ENCODE peak calls at places on chromosome 19, in six cellular contexts. H, B, S, D, V and F are unnamed samples.

GRCh38 chr19:31659897-31660210 is 310.6 kb upstream of the TSHZ3 start:
- DNase-seq in H (no peak), B (no peak), S (no peak), D (no peak), V (no peak), F (no peak)

GRCh38 chr19:327291-328024 is 17.1 kb downstream of the MIER2 start:
- DNase-seq in H (no peak), B (no peak), S (no peak), D (no peak), V (no peak), F (no peak)

GRCh38 chr19:1483067-1483978 is 4.3 kb upstream of the C19orf25 start:
- DNase-seq in H (no peak), B (no peak), S (no peak), D (no peak), V (no peak), F (no peak)

GRCh38 chr19:42281175-42282035 is 12.4 kb downstream of the CIC start:
- DNase-seq in H (peak; percentile 84), B (no peak), S (no peak), D (no peak), V (peak; percentile 72), F (peak; percentile 44)

GRCh38 chr19:9498183-9498902 is at the start of gene ZNF560:
- DNase-seq in H (no peak), B (no peak), S (no peak), D (no peak), V (no peak), F (no peak)

GRCh38 chr19:10292789-10293636 is 3.3 kb downstream of the ICAM5 start:
- DNase-seq in H (no peak), B (no peak), S (no peak), D (no peak), V (no peak), F (no peak)

GRCh38 chr19:3604987-3605343 is 1.7 kb downstream of the TBXA2R start:
- DNase-seq in H (no peak), B (no peak), S (peak; percentile 22), D (no peak), V (no peak), F (no peak)

GRCh38 chr19:4012092-4012974 is 4.8 kb downstream of the PIAS4 start:
- DNase-seq in H (no peak), B (no peak), S (no peak), D (no peak), V (no peak), F (no peak)

GRCh38 chr19:1893791-1894190 is 8.5 kb upstream of the ABHD17A start:
- DNase-seq in H (no peak), B (no peak), S (no peak), D (no peak), V (no peak), F (no peak)

GRCh38 chr19:2012941-2013682 is 2.4 kb downstream of the BTBD2 start:
- DNase-seq in H (no peak), B (no peak), S (no peak), D (no peak), V (no peak), F (no peak)

GRCh38 chr19:45468159-45468651 is 409 bp downstream of the FOSB start:
- DNase-seq in H (no peak), B (no peak), S (peak; percentile 50), D (no peak), V (no peak), F (peak; percentile 47)

GRCh38 chr19:8052464-8052859 is at the start of gene CCL25:
- DNase-seq in H (no peak), B (no peak), S (no peak), D (no peak), V (no peak), F (no peak)

GRCh38 chr19:46365561-46365960 is 18.7 kb downstream of the PPP5C start:
- DNase-seq in H (no peak), B (no peak), S (no peak), D (no peak), V (no peak), F (no peak)

GRCh38 chr19:47232422-47233211 is 1.6 kb upstream of the BBC3 start:
- DNase-seq in H (no peak), B (peak; percentile 77), S (no peak), D (no peak), V (peak; percentile 86), F (peak; percentile 80)

GRCh38 chr19:48051345-48052033 is 7.6 kb upstream of the CABP5 start:
- DNase-seq in H (no peak), B (no peak), S (no peak), D (no peak), V (no peak), F (no peak)

GRCh38 chr19:52527954-52528326 is 472 bp downstream of the ZNF808 start:
- DNase-seq in H (no peak), B (no peak), S (peak; percentile 23), D (no peak), V (no peak), F (peak; percentile 8)

GRCh38 chr19:34482380-34483250 is 1.1 kb downstream of the WTIP start:
- DNase-seq in H (no peak), B (no peak), S (no peak), D (no peak), V (peak; percentile 30), F (peak; percentile 27)

GRCh38 chr19:11181488-11181887 is 15.9 kb downstream of the KANK2 start:
- DNase-seq in H (no peak), B (no peak), S (no peak), D (no peak), V (no peak), F (no peak)

GRCh38 chr19:44657211-44657921 is 13.7 kb downstream of the PVR start:
- DNase-seq in H (no peak), B (peak; percentile 25), S (peak; percentile 64), D (no peak), V (peak; percentile 60), F (peak; percentile 65)

GRCh38 chr19:861756-862528 is 2.5 kb downstream of the CFD start:
- DNase-seq in H (no peak), B (no peak), S (peak; percentile 67), D (peak; percentile 91), V (no peak), F (peak; percentile 54)

GRCh38 chr19:2982983-2983350 is 5.6 kb downstream of the TLE6 start:
- DNase-seq in H (peak; percentile 81), B (peak; percentile 47), S (peak; percentile 77), D (no peak), V (peak; percentile 93), F (peak; percentile 90)

GRCh38 chr19:18278521-18279265 is 2.7 kb downstream of the JUND start:
- DNase-seq in H (no peak), B (peak; percentile 40), S (no peak), D (no peak), V (peak; percentile 14), F (no peak)
- TF ChIP-seq CTCF in H (no peak), B (peak; percentile 76), S (no peak), D (peak; percentile 57), V (no peak), F (no peak)

GRCh38 chr19:13718733-13719132 is 45.6 kb upstream of the MRI1 start:
- DNase-seq in H (no peak), B (no peak), S (no peak), D (peak; percentile 29), V (no peak), F (peak; percentile 52)
- TF ChIP-seq CTCF in H (no peak), B (peak; percentile 45), S (no peak), D (peak; percentile 42), V (peak; percentile 2), F (peak; percentile 59)

DNA sequence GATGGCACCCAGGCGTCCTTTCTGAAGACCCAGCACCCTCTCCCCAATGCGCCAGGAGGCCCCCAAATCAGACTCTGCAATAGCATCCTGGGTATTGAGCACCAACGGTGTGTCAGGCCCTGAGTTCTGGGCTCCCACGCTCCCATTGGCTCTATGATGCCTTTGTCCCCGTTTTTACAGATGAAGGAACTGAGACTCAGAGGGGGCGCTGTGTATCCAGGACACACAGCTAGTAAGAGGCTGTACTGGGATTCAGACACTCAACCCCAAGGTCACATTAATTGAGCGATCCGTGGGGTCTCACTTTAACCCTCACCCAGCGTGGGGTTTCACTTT is 42.5 kb downstream of the CYP4F22 start:
- DNase-seq in H (no peak), B (no peak), S (no peak), D (no peak), V (no peak), F (no peak)
- TF ChIP-seq CTCF in H (no peak), B (peak; percentile 26), S (no peak), D (no peak), V (peak; percentile 14), F (no peak)

GRCh38 chr19:40392894-40393517 is 3.0 kb upstream of the HIPK4 start:
- DNase-seq in H (no peak), B (no peak), S (no peak), D (no peak), V (no peak), F (peak; percentile 25)
- TF ChIP-seq CTCF in H (no peak), B (peak; percentile 9), S (peak; percentile 45), D (peak; percentile 62), V (peak; percentile 34), F (peak; percentile 36)

DNA sequence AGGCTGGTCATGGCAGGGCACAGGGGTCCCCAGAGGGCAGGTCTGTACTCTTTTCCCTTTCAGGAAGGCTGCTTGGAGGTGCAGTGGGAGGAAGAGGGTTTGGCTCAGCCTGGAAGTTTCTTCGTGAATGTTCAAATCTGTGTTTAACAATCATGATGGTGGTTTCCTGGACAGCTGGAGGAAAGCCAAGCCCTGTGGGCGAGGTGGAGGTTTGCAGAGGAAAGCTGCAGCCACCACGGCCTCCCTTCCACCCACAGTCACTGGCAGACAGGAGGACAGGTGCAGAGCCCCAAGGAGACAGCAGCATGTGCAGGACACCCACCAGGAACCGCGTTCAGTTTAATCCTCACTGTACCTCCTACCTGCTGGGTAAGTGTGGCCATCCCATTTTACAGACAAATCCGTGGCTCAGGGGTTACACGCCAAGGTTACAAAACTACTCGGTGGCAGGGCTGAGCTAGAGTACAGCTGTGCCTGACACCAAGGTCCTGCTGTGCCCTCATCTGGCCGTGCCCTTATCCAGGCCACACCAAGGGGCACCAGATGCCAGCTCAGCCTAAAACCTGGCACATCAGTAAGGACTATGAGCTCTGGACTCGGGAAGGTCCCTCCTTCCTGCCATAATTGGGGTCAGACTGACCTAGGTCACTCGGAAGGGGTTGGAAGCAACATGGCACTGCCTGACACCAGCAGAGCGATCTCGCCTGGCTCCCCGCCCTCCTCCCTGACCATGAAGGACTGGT is 34.1 kb downstream of the SUGP2 start:
- DNase-seq in H (no peak), B (no peak), S (no peak), D (no peak), V (peak; percentile 50), F (peak; percentile 31)
- TF ChIP-seq CTCF in H (no peak), B (no peak), S (no peak), D (no peak), V (no peak), F (no peak)

GRCh38 chr19:41226053-41226873 is 7.2 kb downstream of the AXL start:
- DNase-seq in H (no peak), B (peak; percentile 87), S (peak; percentile 87), D (no peak), V (peak; percentile 59), F (peak; percentile 91)
- TF ChIP-seq CTCF in H (no peak), B (peak; percentile 36), S (no peak), D (no peak), V (no peak), F (no peak)